ENCODE peak calls at places on chromosome 12, in five cellular contexts. W is lower lobe of right lung, D is heart left ventricle, B is HepG2, F is SK-N-SH. U is an unnamed sample. For H3K36me3, the result is how much of the 10 kb centered on the place peaks cover.

GRCh38 chr12:59736786-59737185 is 141.0 kb downstream of the SLC16A7 start:
- DNase-seq in W (no peak), D (no peak), B (no peak), F (no peak), U (no peak)

GRCh38 chr12:21065845-21066244 is 65.1 kb upstream of the SLCO1B1 start:
- DNase-seq in W (no peak), D (no peak), B (no peak), F (no peak), U (peak)

GRCh38 chr12:58616618-58617017 is 303.7 kb downstream of the LRIG3 start:
- DNase-seq in W (no peak), D (no peak), B (no peak), F (no peak), U (no peak)

GRCh38 chr12:93252221-93252620 is 125.5 kb upstream of the NUDT4 start:
- DNase-seq in W (no peak), D (no peak), B (no peak), F (no peak), U (no peak)

GRCh38 chr12:48601013-48601756 is 31.3 kb upstream of the LALBA start:
- DNase-seq in W (no peak), D (no peak), B (no peak), F (no peak), U (no peak)

GRCh38 chr12:95131589-95132335 is 58.3 kb upstream of the NR2C1 start:
- DNase-seq in W (no peak), D (no peak), B (no peak), F (no peak), U (no peak)

GRCh38 chr12:89769483-89769818 is 60.8 kb upstream of the ATP2B1 start:
- DNase-seq in W (no peak), D (no peak), B (no peak), F (no peak), U (no peak)

GRCh38 chr12:40054554-40055226 is 51.2 kb downstream of the SLC2A13 start:
- DNase-seq in W (no peak), D (no peak), B (no peak), F (no peak), U (peak)

GRCh38 chr12:92290016-92290685 is 144.5 kb upstream of the BTG1 start:
- DNase-seq in W (no peak), D (no peak), B (no peak), F (no peak), U (no peak)

GRCh38 chr12:105102673-105103072 is 4.9 kb upstream of the WASHC4 start:
- DNase-seq in W (no peak), D (no peak), B (no peak), F (no peak), U (no peak)

GRCh38 chr12:5546616-5547015 is 114.7 kb downstream of the NTF3 start:
- DNase-seq in W (no peak), D (no peak), B (no peak), F (no peak), U (no peak)

GRCh38 chr12:94240171-94240570 is 91.8 kb downstream of the PLXNC1 start:
- DNase-seq in W (no peak), D (no peak), B (no peak), F (no peak), U (no peak)

GRCh38 chr12:51323966-51324895 is at the start of gene BIN2:
- DNase-seq in W (peak), D (peak), B (no peak), F (no peak), U (no peak)

GRCh38 chr12:17017402-17017801 is 411.4 kb upstream of the LMO3 start:
- DNase-seq in W (no peak), D (no peak), B (no peak), F (no peak), U (no peak)

GRCh38 chr12:69951108-69951507 is 126.1 kb downstream of the MYRFL start:
- DNase-seq in W (no peak), D (no peak), B (no peak), F (no peak), U (no peak)

GRCh38 chr12:48788852-48789775 is at the start of gene ADCY6:
- DNase-seq in W (peak), D (peak), B (peak), F (peak), U (peak)

GRCh38 chr12:9773216-9773877 is 12.6 kb upstream of the CD69 start:
- DNase-seq in W (no peak), D (no peak), B (no peak), F (no peak), U (no peak)

GRCh38 chr12:127054531-127054930 is 1212.4 kb upstream of the TMEM132C start:
- DNase-seq in W (no peak), D (no peak), B (no peak), F (no peak), U (no peak)

GRCh38 chr12:49014547-49014946 is 4.0 kb downstream of the PRKAG1 start:
- DNase-seq in W (no peak), D (no peak), B (no peak), F (no peak), U (peak)

GRCh38 chr12:124036117-124037109 is 63.4 kb downstream of the ZNF664 start:
- DNase-seq in W (no peak), D (no peak), B (peak), F (peak), U (peak)

GRCh38 chr12:47900480-47901129 is 4.2 kb downstream of the VDR start:
- DNase-seq in W (peak), D (no peak), B (peak), F (no peak), U (no peak)

GRCh38 chr12:34390846-34391700 is 368.8 kb downstream of the ALG10 start:
- DNase-seq in W (peak), D (no peak), B (no peak), F (no peak), U (no peak)

GRCh38 chr12:47066278-47067048 is 13.0 kb upstream of the PCED1B start:
- DNase-seq in W (no peak), D (no peak), B (no peak), F (no peak), U (peak)

GRCh38 chr12:93010461-93010860 is 81.4 kb upstream of the EEA1 start:
- DNase-seq in W (no peak), D (no peak), B (no peak), F (no peak), U (no peak)

GRCh38 chr12:41304526-41304925 is 116.4 kb downstream of the PDZRN4 start:
- DNase-seq in W (no peak), D (no peak), B (no peak), F (no peak), U (no peak)

GRCh38 chr12:103523771-103524170 is 28.0 kb upstream of the C12orf42 start:
- DNase-seq in W (no peak), D (no peak), B (no peak), F (no peak), U (no peak)

GRCh38 chr12:96201272-96202227 is 7.4 kb downstream of the ELK3 start:
- DNase-seq in W (no peak), D (no peak), B (no peak), F (no peak), U (no peak)

GRCh38 chr12:89162704-89163261 is 189.5 kb downstream of the DUSP6 start:
- DNase-seq in W (peak), D (peak), B (no peak), F (no peak), U (no peak)

GRCh38 chr12:50985322-50985721 is 33.0 kb downstream of the HIGD1C start:
- DNase-seq in W (no peak), D (peak), B (peak), F (no peak), U (peak)

GRCh38 chr12:85661461-85662208 is 174.6 kb downstream of the RASSF9 start:
- DNase-seq in W (no peak), D (no peak), B (no peak), F (no peak), U (no peak)

DNA sequence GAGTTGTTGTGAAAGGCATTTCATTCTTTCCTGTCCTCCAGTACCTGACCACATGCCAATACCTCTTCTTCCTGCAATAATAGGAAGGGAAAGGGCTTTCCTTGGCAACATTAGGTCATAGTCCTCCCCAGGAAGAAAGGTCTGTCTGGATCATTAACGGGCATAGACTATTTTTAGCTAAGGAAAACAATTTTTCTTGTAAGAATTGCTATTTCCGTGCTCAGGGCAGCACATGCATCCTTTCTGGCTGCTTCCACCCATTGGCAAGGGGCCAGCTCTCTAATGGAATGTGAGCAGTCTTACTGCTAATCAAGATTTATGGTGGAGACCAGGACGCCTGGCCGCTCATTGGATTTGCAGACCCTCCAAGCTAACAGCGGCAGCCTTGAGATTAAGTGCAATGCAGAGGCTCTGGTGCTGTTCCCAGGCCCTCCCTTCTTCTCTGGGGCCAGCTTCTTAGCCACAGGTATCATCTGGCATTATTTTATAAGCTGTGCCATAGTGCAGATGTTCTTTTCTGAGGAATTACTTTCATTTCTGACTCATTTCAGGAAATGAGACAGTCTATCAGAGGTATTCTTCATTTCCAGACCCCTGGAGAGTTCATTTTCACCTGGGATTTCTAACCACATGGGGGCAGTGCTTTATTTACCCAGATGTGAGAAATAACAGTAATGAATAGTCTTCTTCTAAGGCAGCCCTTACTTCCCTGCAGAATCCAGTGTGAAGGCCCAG is 52.9 kb downstream of the ANO6 start:
- DNase-seq in W (peak), D (peak), B (peak), F (peak), U (peak)
- TF ChIP-seq CTCF in W (peak), D (no peak), B (peak), F (peak), U (peak)

DNA sequence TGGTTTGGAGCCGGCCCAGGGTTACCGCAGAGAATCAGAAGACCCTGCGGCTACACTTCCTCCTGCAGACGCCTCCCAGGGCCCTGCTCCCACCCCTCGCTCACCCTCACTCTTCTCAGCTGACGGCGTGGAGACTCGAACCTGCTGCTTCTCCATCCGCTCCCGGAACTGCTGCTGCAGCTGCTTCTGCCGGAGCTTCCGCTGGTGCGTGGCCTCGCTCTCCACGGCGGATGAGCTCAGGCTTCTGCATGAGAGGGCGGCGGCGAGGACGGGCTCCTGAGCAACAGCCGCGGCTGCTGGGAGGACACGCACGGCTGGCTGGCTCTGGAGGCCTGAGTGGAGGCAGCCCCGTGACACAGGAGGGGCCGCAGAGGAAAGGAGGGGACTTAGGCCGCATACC is 33.3 kb downstream of the RAD52 start:
- DNase-seq in W (peak), D (no peak), B (no peak), F (no peak), U (no peak)
- H3K36me3 ChIP-seq in W (half or more), D (half or more), B (half or more), F (half or more), U (half or more)

DNA sequence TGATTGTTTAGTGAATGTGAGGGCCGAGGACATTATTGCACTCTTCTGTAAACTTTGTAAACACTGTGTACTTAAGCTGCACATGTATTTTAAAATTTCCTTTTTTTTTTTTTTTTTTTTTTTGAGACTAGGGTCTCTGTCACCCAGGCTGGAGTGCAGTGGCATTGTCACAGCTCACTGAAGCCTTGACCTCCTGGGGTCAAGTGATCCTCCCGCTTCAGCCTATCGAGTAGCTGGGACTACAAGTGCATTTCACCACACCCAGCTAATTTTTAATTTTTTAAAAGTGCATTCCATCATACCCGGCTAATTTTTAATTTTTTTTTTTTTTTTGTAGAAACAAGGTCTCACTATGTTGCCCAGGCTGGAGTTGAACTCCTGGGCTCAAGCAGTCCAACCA is 42.4 kb downstream of the RASSF8 start:
- DNase-seq in W (no peak), D (no peak), B (no peak), F (no peak), U (no peak)
- TF ChIP-seq CTCF in W (no peak), D (no peak), B (no peak), F (no peak), U (no peak)

GRCh38 chr12:122528582-122528981 is 1.5 kb downstream of the KNTC1 start:
- DNase-seq in W (no peak), D (no peak), B (no peak), F (no peak), U (no peak)

GRCh38 chr12:122528992-122529391 is 1.9 kb downstream of the KNTC1 start:
- DNase-seq in W (no peak), D (no peak), B (no peak), F (no peak), U (no peak)

GRCh38 chr12:122537021-122537420 is 10.0 kb downstream of the KNTC1 start:
- DNase-seq in W (no peak), D (no peak), B (no peak), F (no peak), U (no peak)

GRCh38 chr12:122538496-122538895 is 11.4 kb downstream of the KNTC1 start:
- DNase-seq in W (no peak), D (no peak), B (no peak), F (no peak), U (no peak)

DNA sequence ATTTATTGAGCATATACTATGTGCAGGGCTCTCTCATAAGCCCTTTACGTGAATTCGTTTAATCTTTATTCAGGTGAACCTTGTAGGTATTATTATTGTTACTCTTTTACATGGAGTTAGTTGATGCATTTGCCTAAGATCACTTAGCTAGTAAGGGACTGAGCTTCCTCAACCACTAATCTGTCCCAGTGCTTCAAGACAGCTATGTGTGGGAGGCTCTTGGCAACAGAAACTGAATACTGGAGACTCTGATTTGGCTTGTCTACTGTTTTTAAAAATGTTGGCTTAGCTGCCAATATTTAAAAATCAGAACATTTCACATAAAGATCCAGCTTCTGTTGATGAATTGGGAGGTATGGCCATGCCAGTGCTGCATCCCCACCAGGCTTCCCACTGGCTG is 6.8 kb downstream of the KNTC1 start:
- DNase-seq in W (no peak), D (no peak), B (no peak), F (no peak), U (peak)
- H3K36me3 ChIP-seq in W (under half), D (under half), B (half or more), F (under half), U (under half)

GRCh38 chr12:32307352-32307751 is 92.0 kb upstream of the FGD4 start:
- DNase-seq in W (no peak), D (no peak), B (no peak), F (no peak), U (no peak)

GRCh38 chr12:32301216-32301615 is 98.1 kb upstream of the FGD4 start:
- DNase-seq in W (no peak), D (no peak), B (no peak), F (no peak), U (no peak)

GRCh38 chr12:32302218-32302826 is 97.0 kb upstream of the FGD4 start:
- DNase-seq in W (no peak), D (no peak), B (peak), F (peak), U (peak)

GRCh38 chr12:32303171-32303570 is 96.2 kb upstream of the FGD4 start:
- DNase-seq in W (no peak), D (no peak), B (no peak), F (no peak), U (no peak)

DNA sequence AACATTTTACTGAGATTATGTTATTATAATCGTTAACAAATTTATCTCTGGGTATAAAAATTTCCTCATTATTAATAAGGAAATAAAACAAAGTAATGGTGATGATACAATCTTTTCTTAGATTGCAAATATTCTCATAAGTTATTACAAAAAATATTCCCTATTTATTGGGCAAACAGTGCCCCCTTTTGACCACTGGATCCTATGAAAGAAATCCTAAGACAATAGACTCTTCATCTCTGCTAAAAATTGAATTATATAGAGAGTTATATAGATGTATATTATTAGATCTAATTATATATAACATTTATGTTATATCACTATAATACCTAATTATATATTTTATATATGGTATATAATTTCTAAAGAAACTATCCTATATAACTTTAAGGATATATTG is 94.2 kb upstream of the FGD4 start:
- DNase-seq in W (no peak), D (no peak), B (peak), F (peak), U (no peak)
- TF ChIP-seq CTCF in W (peak), D (peak), B (peak), F (peak), U (peak)